ENCODE peak calls at places on chromosomes 4 and X, in ten cellular contexts. S, A, L, F, Z, Q, U, P, Y and O are unnamed samples.

GRCh38 chrX:123424546-123424945 is 240.5 kb downstream of the GRIA3 start:
- DNase-seq in S (no peak), A (no peak), L (no peak), F (no peak), Z (no peak), Q (peak), U (no peak), P (no peak), Y (no peak), O (no peak)

GRCh38 chrX:140524556-140524955 is 19.7 kb upstream of the SOX3 start:
- DNase-seq in S (no peak), A (no peak), L (no peak), F (no peak), Z (no peak), Q (peak), U (no peak), P (no peak), Y (no peak), O (no peak)

GRCh38 chrX:27336466-27337091 is 126.6 kb downstream of the PPP4R3C start:
- DNase-seq in S (no peak), A (no peak), L (peak), F (peak), Z (peak), Q (peak), U (no peak), P (peak), Y (no peak), O (peak)

GRCh38 chr4:41746025-41746439 is 2.5 kb downstream of the PHOX2B start:
- DNase-seq in S (no peak), A (no peak), L (no peak), F (no peak), Z (no peak), Q (no peak), U (no peak), P (no peak), Y (no peak), O (no peak)

GRCh38 chr4:165915215-165915614 is 42.2 kb downstream of the TLL1 start:
- DNase-seq in S (no peak), A (no peak), L (no peak), F (no peak), Z (no peak), Q (peak), U (no peak), P (no peak), Y (no peak), O (no peak)

GRCh38 chr4:15963001-15963451 is at the start of gene FGFBP2:
- DNase-seq in S (no peak), A (no peak), L (peak), F (peak), Z (no peak), Q (peak), U (peak), P (peak), Y (no peak), O (peak)

GRCh38 chrX:50067435-50068292 is 133.1 kb downstream of the AKAP4 start:
- DNase-seq in S (no peak), A (no peak), L (peak), F (peak), Z (peak), Q (peak), U (peak), P (peak), Y (peak), O (peak)

GRCh38 chr4:141654098-141654497 is 17.7 kb downstream of the IL15 start:
- DNase-seq in S (no peak), A (no peak), L (peak), F (peak), Z (peak), Q (peak), U (no peak), P (peak), Y (no peak), O (peak)

GRCh38 chr4:72207196-72207595 is 175.4 kb downstream of the NPFFR2 start:
- DNase-seq in S (no peak), A (no peak), L (no peak), F (no peak), Z (no peak), Q (no peak), U (no peak), P (no peak), Y (no peak), O (no peak)

GRCh38 chr4:14168919-14169318 is 541.4 kb upstream of the BOD1L1 start:
- DNase-seq in S (no peak), A (no peak), L (peak), F (no peak), Z (peak), Q (peak), U (peak), P (no peak), Y (no peak), O (peak)

GRCh38 chr4:145381163-145381562 is 100.5 kb upstream of the SMAD1 start:
- DNase-seq in S (no peak), A (no peak), L (no peak), F (no peak), Z (no peak), Q (no peak), U (no peak), P (no peak), Y (no peak), O (no peak)

GRCh38 chrX:18390941-18391538 is 34.4 kb upstream of the CDKL5 start:
- DNase-seq in S (peak), A (peak), L (peak), F (peak), Z (peak), Q (peak), U (peak), P (peak), Y (peak), O (peak)

GRCh38 chrX:40539214-40540142 is 41.3 kb upstream of the ATP6AP2 start:
- DNase-seq in S (no peak), A (peak), L (peak), F (peak), Z (no peak), Q (peak), U (no peak), P (peak), Y (peak), O (peak)

GRCh38 chr4:125191252-125191651 is 123.5 kb upstream of the FAT4 start:
- DNase-seq in S (no peak), A (no peak), L (no peak), F (no peak), Z (no peak), Q (peak), U (no peak), P (no peak), Y (no peak), O (no peak)

GRCh38 chr4:155692990-155693659 is 26.5 kb downstream of the GUCY1A1 start:
- DNase-seq in S (no peak), A (no peak), L (no peak), F (no peak), Z (no peak), Q (no peak), U (no peak), P (no peak), Y (no peak), O (no peak)

GRCh38 chr4:30719363-30720020 is 677 bp upstream of the PCDH7 start:
- DNase-seq in S (no peak), A (no peak), L (peak), F (peak), Z (peak), Q (peak), U (no peak), P (peak), Y (no peak), O (peak)